ENCODE peak calls at places on chromosomes 4 and X, in four cellular contexts. One of them, this sample, is unnamed.

GRCh38 chr4:132991111-132991510 is 158.0 kb upstream of the PCDH10 start:
- DNase-seq in A549: no peak
- DNase-seq in K562: no peak
- DNase-seq in HepG2: no peak
- DNase-seq in this sample: no peak

GRCh38 chrX:74293343-74293946 is 10.5 kb upstream of the ZCCHC13 start:
- DNase-seq in A549: peak; percentile 84
- DNase-seq in K562: peak; percentile 83
- DNase-seq in HepG2: peak; percentile 52
- DNase-seq in this sample: peak; percentile 47

GRCh38 chr4:145011636-145012035 is 86.4 kb downstream of the ANAPC10 start:
- DNase-seq in A549: no peak
- DNase-seq in K562: no peak
- DNase-seq in HepG2: no peak
- DNase-seq in this sample: no peak

GRCh38 chr4:125541836-125542235 is 227.1 kb downstream of the FAT4 start:
- DNase-seq in A549: no peak
- DNase-seq in K562: no peak
- DNase-seq in HepG2: no peak
- DNase-seq in this sample: no peak

GRCh38 chrX:32448320-32448719 is 763.0 kb downstream of the DMD start:
- DNase-seq in A549: no peak
- DNase-seq in K562: no peak
- DNase-seq in HepG2: peak; percentile 0
- DNase-seq in this sample: no peak

GRCh38 chrX:155767101-155767878 is 113.9 kb upstream of the VAMP7 start:
- DNase-seq in A549: peak; percentile 84
- DNase-seq in K562: peak; percentile 84
- DNase-seq in HepG2: no peak
- DNase-seq in this sample: peak; percentile 42

GRCh38 chr4:40180356-40180755 is 16.5 kb upstream of the RHOH start:
- DNase-seq in A549: peak; percentile 42
- DNase-seq in K562: no peak
- DNase-seq in HepG2: no peak
- DNase-seq in this sample: no peak

GRCh38 chr4:127601029-127601428 is 31.7 kb upstream of the INTU start:
- DNase-seq in A549: no peak
- DNase-seq in K562: no peak
- DNase-seq in HepG2: no peak
- DNase-seq in this sample: no peak

GRCh38 chr4:99633772-99634171 is 23.9 kb downstream of the C4orf54 start:
- DNase-seq in A549: no peak
- DNase-seq in K562: peak; percentile 31
- DNase-seq in HepG2: peak; percentile 3
- DNase-seq in this sample: no peak

GRCh38 chr4:3724319-3725231 is 41.6 kb upstream of the ADRA2C start:
- DNase-seq in A549: no peak
- DNase-seq in K562: no peak
- DNase-seq in HepG2: no peak
- DNase-seq in this sample: no peak

GRCh38 chr4:13349096-13349495 is 135.0 kb downstream of the RAB28 start:
- DNase-seq in A549: no peak
- DNase-seq in K562: no peak
- DNase-seq in HepG2: no peak
- DNase-seq in this sample: no peak

GRCh38 chr4:67565284-67565683 is 6.8 kb downstream of the STAP1 start:
- DNase-seq in A549: no peak
- DNase-seq in K562: no peak
- DNase-seq in HepG2: no peak
- DNase-seq in this sample: no peak

GRCh38 chr4:137422666-137423065 is 109.6 kb downstream of the PCDH18 start:
- DNase-seq in A549: no peak
- DNase-seq in K562: no peak
- DNase-seq in HepG2: no peak
- DNase-seq in this sample: no peak

GRCh38 chrX:56232221-56233082 is at the start of gene KLF8:
- DNase-seq in A549: no peak
- DNase-seq in K562: peak; percentile 33
- DNase-seq in HepG2: no peak
- DNase-seq in this sample: peak; percentile 50

GRCh38 chr4:148184922-148185321 is 257.3 kb downstream of the NR3C2 start:
- DNase-seq in A549: no peak
- DNase-seq in K562: no peak
- DNase-seq in HepG2: no peak
- DNase-seq in this sample: no peak

GRCh38 chrX:11791090-11791489 is 33.1 kb downstream of the MSL3 start:
- DNase-seq in A549: peak; percentile 6
- DNase-seq in K562: no peak
- DNase-seq in HepG2: no peak
- DNase-seq in this sample: peak; percentile 8

GRCh38 chr4:155174668-155175067 is 33.8 kb upstream of the NPY2R start:
- DNase-seq in A549: no peak
- DNase-seq in K562: no peak
- DNase-seq in HepG2: no peak
- DNase-seq in this sample: no peak

GRCh38 chr4:123603165-123603564 is 206.6 kb downstream of the SPRY1 start:
- DNase-seq in A549: no peak
- DNase-seq in K562: peak; percentile 34
- DNase-seq in HepG2: peak; percentile 13
- DNase-seq in this sample: no peak

GRCh38 chrX:73581002-73581628 is 18.1 kb downstream of the CHIC1 start:
- DNase-seq in A549: no peak
- DNase-seq in K562: no peak
- DNase-seq in HepG2: no peak
- DNase-seq in this sample: no peak

GRCh38 chr4:4989083-4989622 is 30.1 kb downstream of the CYTL1 start:
- DNase-seq in A549: no peak
- DNase-seq in K562: no peak
- DNase-seq in HepG2: no peak
- DNase-seq in this sample: no peak

GRCh38 chrX:97639526-97639925 is 755.8 kb downstream of the RPA4 start:
- DNase-seq in A549: no peak
- DNase-seq in K562: no peak
- DNase-seq in HepG2: no peak
- DNase-seq in this sample: peak; percentile 44

GRCh38 chrX:53284684-53285447 is 3.5 kb upstream of the IQSEC2 start:
- DNase-seq in A549: peak; percentile 48
- DNase-seq in K562: peak; percentile 79
- DNase-seq in HepG2: peak; percentile 16
- DNase-seq in this sample: peak; percentile 69

GRCh38 chr4:87657525-87657924 is 7.4 kb downstream of the DMP1 start:
- DNase-seq in A549: peak; percentile 52
- DNase-seq in K562: no peak
- DNase-seq in HepG2: no peak
- DNase-seq in this sample: no peak

GRCh38 chr4:168574581-168575295 is 77.9 kb downstream of the PALLD start:
- DNase-seq in A549: no peak
- DNase-seq in K562: no peak
- DNase-seq in HepG2: no peak
- DNase-seq in this sample: no peak

GRCh38 chr4:46274717-46275116 is 115.2 kb downstream of the GABRA2 start:
- DNase-seq in A549: no peak
- DNase-seq in K562: peak; percentile 3
- DNase-seq in HepG2: peak; percentile 2
- DNase-seq in this sample: no peak

GRCh38 chr4:150569384-150569987 is 12.5 kb upstream of the MAB21L2 start:
- DNase-seq in A549: peak; percentile 82
- DNase-seq in K562: peak; percentile 62
- DNase-seq in HepG2: no peak
- DNase-seq in this sample: no peak

GRCh38 chr4:48654015-48654664 is 125.9 kb downstream of the FRYL start:
- DNase-seq in A549: no peak
- DNase-seq in K562: no peak
- DNase-seq in HepG2: no peak
- DNase-seq in this sample: no peak

GRCh38 chr4:187436251-187436650 is 559.3 kb upstream of the ZFP42 start:
- DNase-seq in A549: no peak
- DNase-seq in K562: no peak
- DNase-seq in HepG2: no peak
- DNase-seq in this sample: no peak

GRCh38 chrX:110965409-110965808 is 130.6 kb upstream of the PAK3 start:
- DNase-seq in A549: no peak
- DNase-seq in K562: no peak
- DNase-seq in HepG2: no peak
- DNase-seq in this sample: no peak

GRCh38 chr4:56723201-56723605 is 42.1 kb upstream of the HOPX start:
- DNase-seq in A549: no peak
- DNase-seq in K562: no peak
- DNase-seq in HepG2: no peak
- DNase-seq in this sample: no peak

GRCh38 chr4:140057693-140058092 is 96.3 kb downstream of the MAML3 start:
- DNase-seq in A549: no peak
- DNase-seq in K562: no peak
- DNase-seq in HepG2: no peak
- DNase-seq in this sample: no peak

GRCh38 chrX:46310815-46311497 is 234.3 kb downstream of the ZNF674 start:
- DNase-seq in A549: no peak
- DNase-seq in K562: no peak
- DNase-seq in HepG2: no peak
- DNase-seq in this sample: no peak

GRCh38 chr4:8280158-8280875 is 10.8 kb downstream of the HTRA3 start:
- DNase-seq in A549: no peak
- DNase-seq in K562: no peak
- DNase-seq in HepG2: no peak
- DNase-seq in this sample: no peak

GRCh38 chrX:41164469-41164868 is 79.2 kb downstream of the USP9X start:
- DNase-seq in A549: no peak
- DNase-seq in K562: no peak
- DNase-seq in HepG2: no peak
- DNase-seq in this sample: no peak

GRCh38 chrX:50893466-50893865 is 17.1 kb upstream of the BMP15 start:
- DNase-seq in A549: no peak
- DNase-seq in K562: no peak
- DNase-seq in HepG2: no peak
- DNase-seq in this sample: no peak
- TF ChIP-seq NR3C1 in A549: no peak
- TF ChIP-seq NR3C1 in K562: no peak
- TF ChIP-seq NR3C1 in HepG2: no peak
- TF ChIP-seq NR3C1 in this sample: no peak

DNA sequence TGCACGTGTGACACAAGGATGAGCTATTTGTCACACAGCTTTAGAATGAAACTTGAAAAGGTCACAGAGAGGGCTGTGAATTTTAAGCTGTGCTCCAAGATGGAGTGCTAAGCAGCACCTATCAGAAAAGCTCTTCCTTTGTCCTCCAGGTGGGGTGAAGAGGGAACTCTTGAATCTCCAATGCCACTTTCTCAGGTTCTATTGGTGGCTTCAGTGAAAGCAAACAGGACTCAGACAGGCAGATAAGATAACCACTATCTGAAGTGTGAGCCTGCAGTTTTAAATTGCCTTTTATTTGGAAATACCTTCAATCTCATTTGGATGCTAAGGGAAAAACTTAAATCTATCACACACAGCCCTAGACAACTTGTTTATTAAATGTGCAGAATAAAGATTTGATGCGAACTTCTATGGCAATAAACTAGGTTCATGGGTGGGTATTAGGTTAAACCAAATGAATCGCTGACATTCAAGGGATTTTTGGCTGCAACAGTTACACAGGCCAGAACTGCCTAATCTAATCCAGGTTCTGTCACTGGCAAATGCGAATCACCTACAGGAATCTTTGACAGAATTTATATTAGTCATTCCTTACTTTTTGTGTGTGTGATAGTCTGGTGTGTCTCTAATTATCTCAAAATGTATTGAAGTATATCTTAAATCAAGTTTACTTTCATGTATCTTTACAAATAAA is 13.6 kb upstream of the PDGFRA start:
- DNase-seq in A549: no peak
- DNase-seq in K562: no peak
- DNase-seq in HepG2: no peak
- DNase-seq in this sample: no peak
- TF ChIP-seq NR3C1 in A549: no peak
- TF ChIP-seq NR3C1 in K562: no peak
- TF ChIP-seq NR3C1 in HepG2: no peak
- TF ChIP-seq NR3C1 in this sample: no peak

GRCh38 chrX:31279359-31279758 is 207.5 kb upstream of the FTHL17 start:
- DNase-seq in A549: peak; percentile 5
- DNase-seq in K562: peak; percentile 37
- DNase-seq in HepG2: peak; percentile 18
- DNase-seq in this sample: no peak
- TF ChIP-seq NR3C1 in A549: no peak
- TF ChIP-seq NR3C1 in K562: no peak
- TF ChIP-seq NR3C1 in HepG2: no peak
- TF ChIP-seq NR3C1 in this sample: no peak

GRCh38 chr4:175767130-175767529 is 44.9 kb downstream of the GPM6A start:
- DNase-seq in A549: no peak
- DNase-seq in K562: no peak
- DNase-seq in HepG2: no peak
- DNase-seq in this sample: no peak
- TF ChIP-seq NR3C1 in A549: no peak
- TF ChIP-seq NR3C1 in K562: no peak
- TF ChIP-seq NR3C1 in HepG2: no peak
- TF ChIP-seq NR3C1 in this sample: no peak